ENCODE peak calls at places on chromosomes 12 and 14, in ten cellular contexts. X is ovary, R is body of pancreas, A is gastrocnemius medialis, F is heart left ventricle, P is uterus, Y is suprapubic skin, Z is IMR-90, E is endothelial cell of umbilical vein, M is Peyer's patch. B is an unnamed sample. For H3K4me1, the result is how much of the 10 kb centered on the place peaks cover.

GRCh38 chr12:59578239-59578638 is 17.6 kb upstream of the SLC16A7 start:
- DNase-seq in X (no peak), R (no peak), A (no peak), F (no peak), P (no peak), Y (no peak), Z (no peak), E (no peak), M (no peak), B (no peak)

GRCh38 chr12:69639400-69640016 is 28.8 kb upstream of the LRRC10 start:
- DNase-seq in X (peak), R (peak), A (peak), F (peak), P (peak), Y (no peak), Z (peak), E (peak), M (peak), B (peak)

GRCh38 chr12:68450947-68451260 is 118.7 kb upstream of the MDM1 start:
- DNase-seq in X (no peak), R (no peak), A (no peak), F (no peak), P (no peak), Y (no peak), Z (no peak), E (no peak), M (no peak), B (no peak)

GRCh38 chr12:13124661-13125505 is 21.4 kb upstream of the GSG1 start:
- DNase-seq in X (no peak), R (no peak), A (no peak), F (no peak), P (no peak), Y (no peak), Z (peak), E (peak), M (no peak), B (no peak)

GRCh38 chr12:14774074-14774943 is 29.0 kb downstream of the WBP11 start:
- DNase-seq in X (peak), R (peak), A (peak), F (peak), P (peak), Y (peak), Z (peak), E (peak), M (peak), B (peak)

GRCh38 chr14:103448097-103448496 is 62.9 kb downstream of the MARK3 start:
- DNase-seq in X (no peak), R (no peak), A (no peak), F (no peak), P (no peak), Y (no peak), Z (peak), E (no peak), M (no peak), B (no peak)

GRCh38 chr14:95290769-95291440 is 28.8 kb downstream of the CLMN start:
- DNase-seq in X (no peak), R (peak), A (peak), F (peak), P (peak), Y (peak), Z (no peak), E (peak), M (peak), B (peak)

GRCh38 chr12:54287316-54288157 is 7.0 kb downstream of the HNRNPA1 start:
- DNase-seq in X (no peak), R (no peak), A (no peak), F (no peak), P (no peak), Y (no peak), Z (no peak), E (no peak), M (no peak), B (no peak)

GRCh38 chr14:75803768-75804167 is 142.7 kb downstream of the TTLL5 start:
- DNase-seq in X (no peak), R (no peak), A (no peak), F (no peak), P (no peak), Y (no peak), Z (no peak), E (no peak), M (no peak), B (no peak)

GRCh38 chr12:131539381-131539780 is 171.5 kb upstream of the SFSWAP start:
- DNase-seq in X (no peak), R (no peak), A (no peak), F (no peak), P (no peak), Y (no peak), Z (no peak), E (no peak), M (no peak), B (no peak)

GRCh38 chr12:116876151-116876869 is 4.9 kb downstream of the HRK start:
- DNase-seq in X (no peak), R (no peak), A (no peak), F (no peak), P (no peak), Y (no peak), Z (no peak), E (no peak), M (no peak), B (no peak)

DNA sequence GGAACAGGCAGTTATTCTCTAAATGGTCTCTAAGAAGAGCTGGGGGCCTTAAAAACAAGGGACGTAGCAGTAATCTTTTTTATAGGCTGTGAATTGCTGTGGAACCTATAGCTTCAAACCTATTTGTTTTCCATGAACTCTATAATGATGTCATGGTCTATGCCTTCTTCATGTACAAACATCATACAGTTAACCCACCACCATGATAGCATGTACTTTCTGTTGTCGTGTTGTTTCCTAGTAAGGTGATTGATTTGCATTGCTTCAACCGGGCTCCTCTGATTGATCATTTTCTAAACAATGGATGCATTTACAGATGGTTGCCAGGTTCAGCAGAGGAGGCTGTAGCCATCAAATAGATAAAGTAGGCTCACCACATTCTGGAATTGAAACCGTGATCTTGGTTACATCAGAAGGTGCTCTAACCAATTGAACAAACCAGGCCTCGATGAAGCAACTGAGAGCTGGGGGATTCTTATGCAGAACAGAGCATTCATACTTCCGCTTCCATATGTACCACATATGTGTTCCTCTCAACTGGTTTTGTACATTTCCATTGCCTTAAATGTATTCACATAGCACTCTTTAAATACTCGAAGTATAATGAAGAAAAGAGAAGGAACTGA is 25.6 kb upstream of the PCNX1 start:
- DNase-seq in X (no peak), R (no peak), A (no peak), F (no peak), P (no peak), Y (no peak), Z (no peak), E (no peak), M (no peak), B (no peak)
- TF ChIP-seq POLR2A in X (no peak), R (no peak), A (no peak), F (no peak), P (no peak), Y (no peak), Z (no peak), E (no peak), M (no peak), B (no peak)

GRCh38 chr12:110548678-110549077 is 34.4 kb downstream of the PPTC7 start:
- DNase-seq in X (no peak), R (no peak), A (no peak), F (peak), P (no peak), Y (no peak), Z (peak), E (no peak), M (no peak), B (peak)
- H3K4me1 ChIP-seq in X (under half), R (under half), A (half or more), F (under half), P (under half), Y (half or more), Z (under half), E (under half), M (under half), B (under half)

GRCh38 chr14:23434488-23435219 is 806 bp downstream of the MYH7 start:
- DNase-seq in X (no peak), R (no peak), A (peak), F (no peak), P (no peak), Y (no peak), Z (no peak), E (no peak), M (peak), B (no peak)

GRCh38 chr14:23437142-23438129 is 2.0 kb upstream of the MYH7 start:
- DNase-seq in X (no peak), R (no peak), A (peak), F (no peak), P (no peak), Y (peak), Z (no peak), E (no peak), M (peak), B (no peak)

GRCh38 chr14:23433457-23433856 is 2.0 kb downstream of the MYH7 start:
- DNase-seq in X (no peak), R (no peak), A (peak), F (no peak), P (no peak), Y (peak), Z (no peak), E (no peak), M (peak), B (no peak)

GRCh38 chr14:23436327-23437141 is 1.1 kb upstream of the MYH7 start:
- DNase-seq in X (no peak), R (peak), A (peak), F (peak), P (no peak), Y (peak), Z (no peak), E (no peak), M (peak), B (peak)

DNA sequence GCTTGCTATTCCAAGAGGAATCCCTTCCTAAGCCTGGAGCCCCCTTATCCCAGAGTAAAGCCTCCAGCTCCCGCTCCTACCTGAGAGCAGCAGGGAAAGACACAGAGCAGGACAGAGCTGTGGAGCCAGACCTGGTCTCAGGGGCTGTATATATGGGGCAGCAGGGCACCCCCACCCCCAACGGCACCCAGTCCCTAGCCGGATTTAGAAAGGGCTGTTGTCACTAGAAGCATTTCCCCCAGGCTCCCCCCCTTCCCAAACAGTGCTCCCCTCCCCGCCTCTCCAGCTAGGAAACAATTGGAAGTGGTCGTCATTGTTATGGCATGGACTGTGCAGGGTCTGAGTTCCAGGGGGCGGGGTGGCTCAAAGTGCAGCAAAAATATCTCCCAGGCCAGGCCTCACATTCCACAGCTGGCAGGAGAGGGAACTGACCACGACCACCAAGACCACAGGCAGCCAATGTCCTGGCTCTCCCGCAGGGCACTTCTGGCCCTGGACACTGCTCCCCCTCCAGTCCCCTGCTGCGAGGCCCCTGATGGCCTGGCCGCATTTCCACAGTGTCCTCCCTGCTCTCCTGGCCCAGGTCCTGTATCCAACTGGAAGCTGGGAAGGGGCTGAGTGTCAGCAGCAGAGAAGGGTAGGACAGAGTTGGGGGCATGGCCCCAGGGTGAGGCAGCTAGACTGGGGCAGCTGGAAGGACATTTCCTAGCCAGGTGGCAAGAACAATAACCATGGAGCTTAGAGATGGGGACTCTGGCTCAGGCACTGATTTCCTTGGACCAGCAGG is at the start of gene MYH7:
- DNase-seq in X (no peak), R (no peak), A (peak), F (peak), P (no peak), Y (peak), Z (no peak), E (no peak), M (peak), B (no peak)
- H3K4me3 ChIP-seq in X (no peak), R (no peak), A (no peak), F (peak), P (no peak), Y (no peak), Z (no peak), E (no peak), M (no peak), B (no peak)

GRCh38 chr12:43352001-43352400 is 200.0 kb downstream of the ADAMTS20 start:
- DNase-seq in X (no peak), R (no peak), A (no peak), F (no peak), P (no peak), Y (no peak), Z (no peak), E (peak), M (no peak), B (peak)

GRCh38 chr12:43362910-43363694 is 188.9 kb downstream of the ADAMTS20 start:
- DNase-seq in X (no peak), R (no peak), A (no peak), F (no peak), P (no peak), Y (no peak), Z (peak), E (no peak), M (no peak), B (no peak)

GRCh38 chr12:43357141-43357540 is 194.9 kb downstream of the ADAMTS20 start:
- DNase-seq in X (no peak), R (no peak), A (no peak), F (no peak), P (no peak), Y (no peak), Z (no peak), E (no peak), M (no peak), B (no peak)
- TF ChIP-seq POLR2A in X (no peak), R (no peak), A (no peak), F (no peak), P (no peak), Y (no peak), Z (no peak), E (no peak), M (no peak), B (no peak)

GRCh38 chr14:65302571-65303184 is 109.9 kb upstream of the FUT8 start:
- DNase-seq in X (no peak), R (peak), A (no peak), F (no peak), P (no peak), Y (no peak), Z (no peak), E (no peak), M (no peak), B (no peak)
- H3K4me1 ChIP-seq in X (under half), R (half or more), A (under half), F (under half), P (under half), Y (under half), Z (under half), E (under half), M (under half), B (under half)

GRCh38 chr14:68608235-68608962 is 184.5 kb downstream of the ZFP36L1 start:
- DNase-seq in X (no peak), R (no peak), A (peak), F (peak), P (peak), Y (peak), Z (no peak), E (no peak), M (peak), B (no peak)

GRCh38 chr14:68610251-68610793 is 182.5 kb downstream of the ZFP36L1 start:
- DNase-seq in X (no peak), R (peak), A (peak), F (no peak), P (no peak), Y (peak), Z (no peak), E (no peak), M (no peak), B (no peak)

GRCh38 chr14:68607081-68607851 is 185.6 kb downstream of the ZFP36L1 start:
- DNase-seq in X (peak), R (peak), A (peak), F (peak), P (peak), Y (peak), Z (peak), E (peak), M (no peak), B (no peak)

GRCh38 chr14:68607852-68608232 is 185.0 kb downstream of the ZFP36L1 start:
- DNase-seq in X (no peak), R (no peak), A (peak), F (no peak), P (peak), Y (peak), Z (no peak), E (no peak), M (no peak), B (no peak)

GRCh38 chr14:68609012-68609411 is 183.9 kb downstream of the ZFP36L1 start:
- DNase-seq in X (no peak), R (no peak), A (no peak), F (no peak), P (no peak), Y (peak), Z (no peak), E (no peak), M (no peak), B (no peak)
- H3K4me3 ChIP-seq in X (no peak), R (no peak), A (no peak), F (no peak), P (no peak), Y (no peak), Z (no peak), E (no peak), M (no peak), B (no peak)

GRCh38 chr14:58395565-58395814 is 240 bp upstream of the TOMM20L start:
- DNase-seq in X (no peak), R (no peak), A (no peak), F (no peak), P (no peak), Y (no peak), Z (no peak), E (no peak), M (no peak), B (no peak)
- TF ChIP-seq POLR2A in X (no peak), R (no peak), A (no peak), F (no peak), P (no peak), Y (no peak), Z (no peak), E (no peak), M (no peak), B (no peak)

DNA sequence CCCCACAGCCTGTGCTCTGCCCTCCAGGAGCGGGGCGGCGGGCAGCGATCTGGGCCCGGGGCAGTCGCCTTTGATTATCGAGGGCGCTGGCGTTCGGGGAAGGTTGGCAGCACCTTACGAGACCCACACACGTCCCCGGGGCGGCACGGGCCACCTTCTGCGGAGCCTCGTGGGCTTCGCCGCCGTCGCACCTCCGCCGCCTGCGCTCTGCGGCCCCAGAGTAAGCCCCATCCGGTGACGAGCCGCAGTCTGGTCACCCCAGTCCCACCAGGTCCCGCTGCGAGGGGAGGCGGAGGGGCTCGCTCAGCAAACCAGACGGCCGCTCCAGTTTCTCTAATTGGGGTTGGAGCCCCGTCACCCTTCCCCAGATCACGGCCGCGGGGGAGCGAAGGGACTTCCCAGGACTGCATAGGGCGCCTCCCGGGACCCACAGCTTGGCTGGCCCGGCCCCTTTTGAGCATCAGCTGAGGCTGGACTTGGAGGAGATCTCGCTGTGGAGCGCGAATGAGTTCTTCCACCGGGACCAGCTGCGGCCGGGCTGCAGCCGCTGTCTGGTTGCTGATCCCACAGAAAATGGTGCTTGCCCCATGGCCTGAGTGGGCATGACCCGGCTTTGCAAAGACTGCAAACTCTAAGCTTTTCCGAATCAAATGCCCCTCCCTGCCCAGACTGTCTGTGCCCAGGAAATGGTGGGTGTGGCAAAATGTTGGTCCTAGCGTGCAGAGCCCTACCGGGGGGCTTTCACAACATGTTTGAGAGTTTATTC is 559 bp downstream of the LGALS3 start:
- DNase-seq in X (peak), R (peak), A (peak), F (peak), P (peak), Y (peak), Z (peak), E (peak), M (peak), B (peak)
- H3K4me1 ChIP-seq in X (under half), R (under half), A (under half), F (under half), P (under half), Y (half or more), Z (under half), E (under half), M (under half), B (under half)

GRCh38 chr12:75959060-75959459 is 72.5 kb downstream of the PHLDA1 start:
- DNase-seq in X (no peak), R (no peak), A (no peak), F (no peak), P (no peak), Y (no peak), Z (no peak), E (no peak), M (no peak), B (no peak)

GRCh38 chr12:75960954-75961661 is 70.5 kb downstream of the PHLDA1 start:
- DNase-seq in X (no peak), R (no peak), A (no peak), F (no peak), P (no peak), Y (no peak), Z (no peak), E (no peak), M (no peak), B (no peak)

GRCh38 chr12:75960086-75960910 is 71.3 kb downstream of the PHLDA1 start:
- DNase-seq in X (no peak), R (peak), A (no peak), F (no peak), P (no peak), Y (no peak), Z (peak), E (no peak), M (no peak), B (no peak)

GRCh38 chr12:75961878-75962277 is 69.7 kb downstream of the PHLDA1 start:
- DNase-seq in X (no peak), R (no peak), A (no peak), F (no peak), P (no peak), Y (no peak), Z (no peak), E (no peak), M (no peak), B (no peak)

DNA sequence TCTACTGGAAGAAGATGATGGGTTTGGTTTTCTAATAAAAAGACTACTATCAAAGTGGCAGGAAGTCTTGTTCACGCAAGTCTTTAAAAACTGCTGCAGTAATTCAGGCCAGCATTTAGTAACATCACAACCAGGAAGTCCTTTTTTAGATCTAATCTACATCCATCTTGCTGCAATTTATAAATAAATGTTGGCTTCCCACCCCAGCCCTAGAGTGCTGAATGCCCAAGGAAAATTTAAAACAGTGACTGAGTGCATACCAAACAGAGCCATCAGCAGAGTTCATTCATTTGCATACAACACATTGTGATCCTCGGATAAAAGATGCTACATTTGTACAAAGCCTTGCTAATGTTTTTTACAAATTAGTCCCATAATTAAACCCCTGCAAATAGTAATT is 72.1 kb downstream of the PHLDA1 start:
- DNase-seq in X (no peak), R (no peak), A (no peak), F (no peak), P (no peak), Y (no peak), Z (no peak), E (no peak), M (no peak), B (no peak)
- H3K4me3 ChIP-seq in X (no peak), R (no peak), A (no peak), F (no peak), P (no peak), Y (no peak), Z (no peak), E (no peak), M (no peak), B (no peak)